ENCODE peak calls at places on chromosomes 12 and 14, in four cellular contexts. T, Y, S and C are unnamed samples. For H3K4me1, the result is how much of the 10 kb centered on the place peaks cover.

GRCh38 chr12:131434208-131435125 is 276.4 kb upstream of the SFSWAP start:
- DNase-seq in T (no peak), Y (no peak), S (no peak), C (no peak)

GRCh38 chr12:6961695-6962284 is 8.7 kb downstream of the PHB2 start:
- DNase-seq in T (peak), Y (peak), S (peak), C (peak)

GRCh38 chr12:89721291-89721987 is 12.8 kb upstream of the ATP2B1 start:
- DNase-seq in T (no peak), Y (no peak), S (no peak), C (no peak)

GRCh38 chr12:12527820-12528296 is 34.8 kb downstream of the DUSP16 start:
- DNase-seq in T (no peak), Y (no peak), S (peak), C (no peak)

GRCh38 chr12:1605129-1606020 is 11.0 kb upstream of the FBXL14 start:
- DNase-seq in T (peak), Y (peak), S (peak), C (peak)

GRCh38 chr14:96037891-96038557 is 1.1 kb upstream of the C14orf132 start:
- DNase-seq in T (peak), Y (peak), S (no peak), C (peak)

GRCh38 chr14:96156804-96157760 is 47.6 kb upstream of the BDKRB2 start:
- DNase-seq in T (no peak), Y (no peak), S (peak), C (no peak)

GRCh38 chr12:5376591-5377207 is 55.2 kb upstream of the NTF3 start:
- DNase-seq in T (no peak), Y (no peak), S (peak), C (no peak)

GRCh38 chr12:132904718-132905328 is 17.4 kb upstream of the CHFR start:
- DNase-seq in T (peak), Y (peak), S (peak), C (peak)

GRCh38 chr12:73531752-73532151 is 1005.9 kb upstream of the ATXN7L3B start:
- DNase-seq in T (no peak), Y (no peak), S (no peak), C (no peak)

GRCh38 chr14:72906316-72906715 is 12.4 kb upstream of the DPF3 start:
- DNase-seq in T (no peak), Y (no peak), S (no peak), C (no peak)

GRCh38 chr12:121223283-121223946 is 13.5 kb downstream of the P2RX4 start:
- DNase-seq in T (no peak), Y (no peak), S (peak), C (no peak)

GRCh38 chr12:66087365-66087943 is 43.1 kb downstream of the LLPH start:
- DNase-seq in T (peak), Y (peak), S (peak), C (peak)

GRCh38 chr14:89458713-89459112 is 41.7 kb upstream of the FOXN3 start:
- DNase-seq in T (no peak), Y (no peak), S (no peak), C (no peak)

GRCh38 chr12:47286676-47287075 is 206.9 kb upstream of the AMIGO2 start:
- DNase-seq in T (no peak), Y (no peak), S (peak), C (no peak)

GRCh38 chr14:101823081-101823480 is 61.6 kb downstream of the PPP2R5C start:
- DNase-seq in T (no peak), Y (no peak), S (no peak), C (no peak)
- H3K4me3 ChIP-seq in T (no peak), Y (peak), S (no peak), C (peak)

DNA sequence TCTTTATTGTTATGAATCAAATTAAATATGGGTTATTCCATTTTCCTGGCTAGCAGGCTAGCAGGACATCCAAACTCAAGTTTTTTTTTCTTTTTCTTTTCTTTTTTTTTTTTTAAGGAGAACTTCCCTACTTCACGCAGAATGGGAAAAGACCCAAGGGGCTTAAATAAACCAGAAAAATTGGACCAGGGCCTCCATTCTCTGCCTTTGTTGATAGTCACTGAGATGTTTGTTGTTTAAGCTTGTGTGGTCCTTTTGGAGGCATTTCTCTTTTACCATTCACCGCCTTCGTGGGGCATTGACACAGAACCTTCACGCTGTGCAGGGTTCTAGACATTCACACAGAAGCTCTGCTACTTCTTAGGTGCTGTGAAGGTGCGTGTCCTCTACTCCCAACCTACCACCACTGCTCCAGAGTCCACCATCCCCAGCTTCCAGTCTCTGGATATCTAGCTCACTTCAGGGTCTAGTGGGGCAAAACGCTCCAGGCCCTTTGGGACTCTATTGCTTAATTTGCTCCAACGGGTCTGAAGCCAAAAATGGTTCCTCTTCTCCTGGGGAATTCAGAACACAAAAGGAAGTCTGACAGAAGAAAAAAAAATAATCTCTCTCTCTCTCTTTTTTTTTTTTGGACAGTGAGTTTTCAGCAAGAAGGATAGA is 301.3 kb downstream of the AEBP2 start:
- DNase-seq in T (no peak), Y (no peak), S (no peak), C (peak)
- H3K4me1 ChIP-seq in T (under half), Y (under half), S (under half), C (under half)

DNA sequence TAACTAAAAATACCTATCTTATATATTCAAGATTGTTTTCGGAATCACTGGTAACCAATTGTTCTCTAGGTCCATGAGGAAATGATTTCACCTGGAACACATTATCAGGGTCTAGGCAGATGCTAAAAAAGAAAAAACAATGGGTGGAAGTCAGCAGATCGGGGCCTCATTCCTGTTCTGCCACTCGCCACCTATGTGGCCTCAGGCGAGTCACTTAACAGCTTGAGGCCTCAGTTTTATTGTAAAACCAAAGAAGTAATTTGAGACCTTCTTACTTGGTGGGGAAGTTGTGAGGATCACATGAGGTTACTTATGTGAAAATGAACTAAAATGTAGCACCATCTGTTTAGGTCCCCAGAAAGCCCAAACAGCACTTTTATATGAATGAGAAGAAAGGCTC is 6.2 kb upstream of the RNASE10 start:
- DNase-seq in T (peak), Y (no peak), S (no peak), C (no peak)
- H3K4me3 ChIP-seq in T (no peak), Y (no peak), S (no peak), C (no peak)

GRCh38 chr12:15701721-15702156 is 87.4 kb downstream of the EPS8 start:
- DNase-seq in T (no peak), Y (no peak), S (peak), C (no peak)

GRCh38 chr12:15699886-15700285 is 89.3 kb downstream of the EPS8 start:
- DNase-seq in T (no peak), Y (no peak), S (no peak), C (no peak)

GRCh38 chr12:15698377-15698867 is 90.8 kb downstream of the EPS8 start:
- DNase-seq in T (no peak), Y (no peak), S (no peak), C (no peak)

GRCh38 chr12:15701212-15701611 is 88.0 kb downstream of the EPS8 start:
- DNase-seq in T (peak), Y (no peak), S (no peak), C (no peak)

GRCh38 chr12:15700595-15700994 is 88.6 kb downstream of the EPS8 start:
- DNase-seq in T (peak), Y (no peak), S (no peak), C (no peak)
- H3K4me1 ChIP-seq in T (under half), Y (under half), S (under half), C (under half)

GRCh38 chr12:10132971-10133370 is 3.0 kb upstream of the CLEC7A start:
- DNase-seq in T (no peak), Y (no peak), S (no peak), C (no peak)
- H3K4me3 ChIP-seq in T (no peak), Y (no peak), S (no peak), C (no peak)

DNA sequence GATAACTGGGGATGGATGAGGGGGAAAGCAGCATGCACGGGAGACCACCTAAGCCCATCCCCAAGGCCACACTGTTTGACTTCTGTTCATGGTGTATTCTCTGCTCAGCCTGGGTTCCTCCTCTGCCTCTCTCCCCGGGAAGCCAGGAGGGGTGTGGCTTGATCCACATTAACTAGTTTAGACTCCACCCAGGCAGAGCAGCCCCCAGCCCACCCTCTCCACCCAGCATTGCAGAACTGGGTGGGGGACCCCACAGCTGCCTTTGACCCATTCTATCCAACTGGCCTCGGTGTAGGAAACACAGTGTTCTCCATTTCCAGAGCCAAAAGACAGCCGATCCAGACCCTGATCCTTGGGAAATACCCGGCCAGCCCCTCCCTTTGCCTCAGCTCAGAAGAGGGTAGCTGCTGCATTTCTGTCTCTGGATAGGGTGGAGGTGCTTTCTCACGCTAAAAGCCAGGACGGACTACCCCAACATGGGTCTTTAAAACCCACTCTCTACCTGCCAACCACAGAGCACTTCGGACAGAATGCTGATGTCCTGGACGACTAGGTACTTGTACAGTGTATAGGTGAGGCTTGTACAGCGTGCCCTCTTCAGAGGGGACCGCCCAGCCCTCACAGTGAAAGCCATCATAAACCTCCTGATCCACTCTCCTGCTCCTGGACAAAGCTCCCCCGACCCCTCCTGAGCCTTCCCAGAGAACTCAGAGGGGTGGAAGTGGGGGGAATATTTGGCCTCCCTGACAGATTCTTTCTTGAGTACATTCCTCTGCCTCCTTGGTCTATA is 9.4 kb downstream of the SPRYD3 start:
- DNase-seq in T (no peak), Y (peak), S (no peak), C (peak)
- H3K4me1 ChIP-seq in T (under half), Y (under half), S (under half), C (under half)